ENCODE peak calls at places on chromosomes 6 and 20, in four cellular contexts. I is HepG2, B is K562, O is GM12878. Z is an unnamed sample.

GRCh38 chr6:56840467-56841371 is 114.2 kb upstream of the BEND6 start:
- DNase-seq in I (peak), B (no peak), O (no peak), Z (peak)

GRCh38 chr20:53278555-53278954 is 306.4 kb downstream of the TSHZ2 start:
- DNase-seq in I (no peak), B (no peak), O (no peak), Z (no peak)

GRCh38 chr6:1792989-1793388 is 183.3 kb downstream of the FOXC1 start:
- DNase-seq in I (peak), B (peak), O (no peak), Z (no peak)

GRCh38 chr6:11366183-11366933 is 133.9 kb upstream of the NEDD9 start:
- DNase-seq in I (no peak), B (no peak), O (peak), Z (no peak)

GRCh38 chr20:53940883-53941546 is 129.4 kb downstream of the BCAS1 start:
- DNase-seq in I (no peak), B (peak), O (no peak), Z (no peak)

GRCh38 chr6:100657678-100658330 is 193.1 kb upstream of the SIM1 start:
- DNase-seq in I (no peak), B (peak), O (no peak), Z (no peak)

GRCh38 chr6:138543648-138544047 is 44.4 kb upstream of the NHSL1 start:
- DNase-seq in I (peak), B (no peak), O (no peak), Z (no peak)

GRCh38 chr20:62840244-62841197 is 21.1 kb downstream of the TCFL5 start:
- DNase-seq in I (no peak), B (no peak), O (no peak), Z (peak)

GRCh38 chr6:125868996-125869395 is 78.2 kb downstream of the NCOA7 start:
- DNase-seq in I (no peak), B (peak), O (no peak), Z (peak)

GRCh38 chr6:14206351-14206750 is 88.8 kb downstream of the CD83 start:
- DNase-seq in I (no peak), B (no peak), O (no peak), Z (no peak)

GRCh38 chr6:100463685-100464161 is 998 bp downstream of the SIM1 start:
- DNase-seq in I (no peak), B (no peak), O (no peak), Z (no peak)

GRCh38 chr6:13494137-13494536 is 6.7 kb upstream of the GFOD1 start:
- DNase-seq in I (no peak), B (no peak), O (no peak), Z (no peak)

GRCh38 chr20:46400253-46400652 is 6.2 kb downstream of the ELMO2 start:
- DNase-seq in I (no peak), B (no peak), O (no peak), Z (no peak)

GRCh38 chr6:124822118-124822746 is 140.0 kb upstream of the RNF217 start:
- DNase-seq in I (no peak), B (no peak), O (no peak), Z (no peak)

GRCh38 chr20:32438331-32438858 is 80.3 kb downstream of the ASXL1 start:
- DNase-seq in I (no peak), B (no peak), O (no peak), Z (no peak)

GRCh38 chr6:24273471-24273870 is 84.4 kb downstream of the DCDC2 start:
- DNase-seq in I (no peak), B (no peak), O (no peak), Z (no peak)

GRCh38 chr6:25054469-25054868 is 118.7 kb upstream of the RIPOR2 start:
- DNase-seq in I (no peak), B (no peak), O (no peak), Z (no peak)

GRCh38 chr20:37245181-37245580 is 16.4 kb downstream of the GHRH start:
- DNase-seq in I (no peak), B (no peak), O (no peak), Z (no peak)

GRCh38 chr20:61673152-61673551 is 392.5 kb downstream of the TAF4 start:
- DNase-seq in I (no peak), B (no peak), O (no peak), Z (no peak)

GRCh38 chr6:28224131-28225055 is 682 bp upstream of the ZSCAN9 start:
- DNase-seq in I (no peak), B (no peak), O (no peak), Z (peak)

GRCh38 chr6:36095497-36096391 is 34.6 kb upstream of the MAPK13 start:
- DNase-seq in I (peak), B (no peak), O (no peak), Z (no peak)

GRCh38 chr6:100370265-100370664 is 94.5 kb downstream of the SIM1 start:
- DNase-seq in I (no peak), B (peak), O (no peak), Z (no peak)

GRCh38 chr20:1856419-1856818 is 38.8 kb upstream of the SIRPA start:
- DNase-seq in I (no peak), B (no peak), O (no peak), Z (no peak)

GRCh38 chr20:10524643-10525042 is 89.5 kb downstream of the SLX4IP start:
- DNase-seq in I (no peak), B (no peak), O (no peak), Z (no peak)

GRCh38 chr6:107554918-107555317 is 65.0 kb downstream of the SOBP start:
- DNase-seq in I (no peak), B (no peak), O (no peak), Z (no peak)

GRCh38 chr6:107547061-107547840 is 57.3 kb downstream of the SOBP start:
- DNase-seq in I (no peak), B (no peak), O (no peak), Z (no peak)

GRCh38 chr6:107554326-107554725 is 64.4 kb downstream of the SOBP start:
- DNase-seq in I (no peak), B (no peak), O (no peak), Z (no peak)

GRCh38 chr6:107550241-107550840 is 60.4 kb downstream of the SOBP start:
- DNase-seq in I (no peak), B (no peak), O (peak), Z (no peak)

GRCh38 chr6:107550906-107551305 is 61.0 kb downstream of the SOBP start:
- DNase-seq in I (no peak), B (no peak), O (no peak), Z (no peak)
- TF ChIP-seq NFIC in I (no peak), B (no peak), O (no peak), Z (no peak)

DNA sequence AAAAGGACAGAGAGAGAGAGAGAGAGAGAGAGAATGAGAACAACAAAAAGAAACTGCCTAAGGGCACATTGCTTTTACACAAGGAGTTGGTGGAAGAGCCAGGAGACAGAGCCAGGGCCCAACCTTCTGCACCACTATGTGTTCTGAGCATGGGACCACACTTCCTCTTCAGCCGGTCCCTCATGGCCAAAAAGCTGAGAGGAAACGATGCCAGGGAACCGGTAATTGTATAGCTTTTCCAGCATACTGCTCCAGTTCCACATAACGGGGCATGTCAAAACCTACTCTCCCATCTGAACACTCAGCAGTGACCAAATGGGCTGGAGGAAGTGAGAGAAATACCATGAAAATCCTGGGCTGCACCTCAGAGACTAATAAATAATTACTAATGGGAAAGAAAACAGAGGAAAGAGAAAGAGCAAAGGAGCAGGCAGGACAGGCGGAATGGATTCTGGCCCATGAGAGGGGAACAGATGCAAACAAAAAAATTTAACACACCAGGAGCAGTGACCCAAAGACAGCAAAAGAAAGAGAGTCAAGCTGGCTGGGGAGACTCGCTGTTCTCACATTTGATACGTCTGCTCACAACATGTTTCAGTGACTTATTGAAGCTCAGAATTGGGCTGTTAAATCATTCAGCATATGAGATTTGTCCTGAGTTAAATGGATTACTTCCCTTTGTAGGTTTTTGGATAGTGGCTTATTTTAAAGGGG is 52.0 kb upstream of the BMP2 start:
- DNase-seq in I (no peak), B (no peak), O (no peak), Z (no peak)
- TF ChIP-seq NFIC in I (no peak), B (no peak), O (no peak), Z (no peak)

GRCh38 chr6:50264995-50265571 is 215.4 kb upstream of the DEFB112 start:
- DNase-seq in I (peak), B (peak), O (no peak), Z (peak)
- TF ChIP-seq NFIC in I (no peak), B (no peak), O (no peak), Z (no peak)

GRCh38 chr6:169741344-169741743 is 10.0 kb downstream of the DYNLT2 start:
- DNase-seq in I (no peak), B (no peak), O (no peak), Z (no peak)
- TF ChIP-seq NFIC in I (no peak), B (no peak), O (no peak), Z (no peak)

DNA sequence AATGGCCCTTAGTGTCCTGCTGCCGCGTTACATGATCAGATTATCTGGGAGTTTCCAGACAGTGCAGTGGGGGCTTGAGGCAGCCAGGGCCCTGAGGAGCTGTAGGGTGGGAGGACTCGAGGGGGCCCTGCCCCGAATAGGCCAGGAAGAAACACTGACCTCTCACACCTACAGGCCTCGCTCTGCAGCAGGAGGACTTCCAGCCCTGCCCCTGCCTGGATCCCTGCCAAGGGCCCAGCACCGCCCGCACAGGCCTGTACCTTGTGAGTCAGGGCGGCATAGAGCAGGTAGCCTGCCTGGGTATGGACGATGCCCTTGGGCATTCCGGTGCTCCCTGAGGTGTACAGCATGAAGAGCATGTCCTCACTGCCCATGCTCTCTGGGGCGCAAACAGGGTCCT is 30.1 kb upstream of the APMAP start:
- DNase-seq in I (no peak), B (no peak), O (no peak), Z (no peak)
- TF ChIP-seq NFIC in I (no peak), B (no peak), O (no peak), Z (no peak)

GRCh38 chr20:17688965-17689364 is 6.9 kb upstream of the RRBP1 start:
- DNase-seq in I (no peak), B (no peak), O (no peak), Z (no peak)
- TF ChIP-seq NFIC in I (no peak), B (no peak), O (no peak), Z (no peak)

DNA sequence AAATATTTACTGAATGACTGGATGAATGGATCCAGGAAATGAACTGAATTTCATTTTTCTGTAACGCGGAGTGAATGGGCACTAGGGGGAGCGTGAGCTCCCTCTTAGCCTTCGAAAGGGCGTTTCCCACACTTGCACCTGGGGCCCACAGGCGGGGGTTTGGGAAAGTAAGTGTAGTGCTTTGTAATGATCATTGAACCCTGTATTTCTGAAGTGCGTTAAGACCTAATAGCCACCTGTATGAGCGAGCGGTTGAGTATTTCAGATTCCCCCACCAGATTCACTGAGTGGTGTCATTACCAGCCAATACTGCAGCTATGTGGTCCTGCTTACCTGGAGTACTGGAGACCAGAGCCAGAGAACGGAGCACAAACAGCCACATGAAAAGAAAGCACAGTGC is 10.5 kb downstream of the SYTL3 start:
- DNase-seq in I (no peak), B (peak), O (no peak), Z (peak)
- TF ChIP-seq NFIC in I (no peak), B (no peak), O (no peak), Z (no peak)

DNA sequence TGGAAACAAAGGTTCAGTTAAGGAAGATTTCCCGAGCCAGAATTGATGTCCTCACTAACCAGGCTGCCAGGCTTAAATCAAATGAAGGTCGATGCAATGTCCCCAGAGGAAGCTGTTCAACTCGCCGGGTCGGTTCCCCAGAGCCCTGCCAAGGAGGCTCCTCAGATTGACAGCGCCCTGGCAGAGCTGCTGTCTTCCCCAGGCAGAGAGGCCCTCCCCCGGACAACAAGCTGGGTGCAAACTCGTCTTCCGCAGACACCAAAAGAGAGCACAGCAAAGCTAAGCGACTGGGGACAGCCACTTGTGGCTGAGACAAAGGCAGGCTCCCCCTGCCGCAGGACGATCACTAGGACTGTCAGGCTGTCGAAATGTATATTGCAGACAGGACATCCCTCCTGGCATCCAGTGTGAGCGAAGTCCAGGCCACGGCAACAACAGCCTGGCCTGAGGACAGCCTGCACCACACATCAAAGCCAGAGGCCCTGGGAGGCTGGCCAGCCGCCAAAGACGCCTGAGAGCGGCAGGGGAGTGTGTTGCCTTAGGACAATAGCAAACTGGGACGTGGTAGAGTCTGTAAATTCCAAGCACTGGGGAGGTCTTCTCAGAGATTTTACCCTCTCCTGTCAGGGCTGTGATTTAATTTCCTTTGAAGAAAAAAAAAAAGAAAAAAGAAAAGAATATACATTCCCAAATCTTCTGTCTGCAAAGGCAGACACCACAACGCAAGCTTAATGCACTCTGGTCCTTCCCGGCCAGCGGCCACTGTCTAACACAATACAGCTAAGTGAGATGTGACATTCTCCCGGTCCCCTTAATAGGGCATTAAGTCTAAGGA is 99.1 kb downstream of the HIVEP2 start:
- DNase-seq in I (peak), B (peak), O (no peak), Z (peak)
- TF ChIP-seq NFIC in I (peak), B (peak), O (no peak), Z (peak)

GRCh38 chr20:50320005-50320909 is 129.6 kb downstream of the CEBPB start:
- DNase-seq in I (no peak), B (no peak), O (no peak), Z (peak)

GRCh38 chr20:50322703-50323131 is 132.1 kb downstream of the CEBPB start:
- DNase-seq in I (no peak), B (no peak), O (no peak), Z (no peak)

GRCh38 chr20:50321797-50322480 is 131.3 kb downstream of the CEBPB start:
- DNase-seq in I (no peak), B (no peak), O (no peak), Z (peak)

GRCh38 chr20:50323209-50323608 is 132.6 kb downstream of the CEBPB start:
- DNase-seq in I (no peak), B (no peak), O (no peak), Z (no peak)

DNA sequence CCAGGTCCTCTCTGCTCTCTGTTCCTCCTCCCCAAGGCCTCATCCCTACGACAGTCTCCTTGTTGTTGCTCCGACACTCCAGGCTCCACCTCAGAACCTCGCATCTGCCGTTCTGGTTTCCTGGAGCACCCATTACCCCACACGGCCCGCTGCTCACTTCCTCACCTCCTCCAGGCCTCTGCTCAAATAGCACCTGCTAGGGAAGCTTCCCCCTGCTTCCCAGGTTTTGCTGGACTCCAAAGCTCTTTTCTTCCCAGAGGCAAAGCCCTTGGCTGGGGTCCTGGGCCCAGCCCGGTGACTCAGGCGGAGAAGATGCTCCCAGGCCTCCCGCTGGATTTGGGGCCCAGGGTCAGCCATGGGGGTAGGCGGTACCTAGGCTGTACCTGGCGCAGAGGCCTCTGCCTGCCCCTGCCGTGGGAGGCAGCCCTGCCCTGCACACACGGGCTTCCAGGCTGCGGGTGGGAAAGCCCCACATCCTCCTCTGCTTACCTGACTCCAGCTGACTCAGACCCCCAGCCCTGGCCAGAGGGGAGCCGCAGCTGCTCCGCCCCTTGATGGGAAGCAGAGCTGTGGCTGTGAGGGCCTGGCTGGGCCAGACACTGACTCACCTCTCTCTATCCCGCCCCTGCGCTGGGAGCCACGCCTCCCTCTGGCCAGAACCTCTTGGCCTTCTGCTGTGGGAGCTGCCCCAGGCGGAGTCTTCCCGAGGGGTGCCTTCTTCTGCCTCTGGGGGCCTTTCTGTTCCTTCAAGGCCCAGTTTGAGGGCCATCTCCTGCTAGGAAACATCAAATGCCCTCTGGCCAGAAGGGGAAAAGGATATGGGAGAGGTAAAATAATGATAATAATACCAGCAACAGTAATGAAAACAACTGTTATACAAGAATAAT is 130.5 kb downstream of the CEBPB start:
- DNase-seq in I (peak), B (peak), O (no peak), Z (peak)
- TF ChIP-seq NFIC in I (no peak), B (no peak), O (no peak), Z (peak)

Z was measured in SK-N-SH.